ENCODE peak calls at places on chromosomes 7 and 10, in five cellular contexts. Y is astrocyte; A is MM.1S; M is M059J; F is activated gamma-delta T cell treated with anti-CD3 and anti-CD28 coated beads, Interleukin-2, amount 50 U/mL, for 16 hours. D is an unnamed sample.

GRCh38 chr7:104552102-104552501 is 223.7 kb downstream of the LHFPL3 start:
- DNase-seq in M (peak; percentile 38), F (no peak), A (peak; percentile 65), Y (peak; percentile 2), D (peak; percentile 60)

GRCh38 chr7:149662591-149663095 is 110.7 kb downstream of the ZNF467 start:
- DNase-seq in Y (no peak), F (peak; percentile 33), A (peak; percentile 85), M (no peak), D (peak; percentile 91)

GRCh38 chr7:78095549-78095948 is 297.0 kb downstream of the PHTF2 start:
- DNase-seq in F (no peak), Y (peak; percentile 86), A (no peak), M (peak; percentile 81), D (no peak)

GRCh38 chr7:84190016-84190705 is 4.4 kb downstream of the SEMA3A start:
- DNase-seq in F (no peak), M (peak; percentile 27), A (no peak), Y (peak; percentile 46), D (no peak)

GRCh38 chr10:110350812-110351211 is 46.1 kb upstream of the SMNDC1 start:
- DNase-seq in Y (peak; percentile 90), M (no peak), A (no peak), F (no peak), D (no peak)

GRCh38 chr10:128803790-128804189 is 663.3 kb upstream of the MGMT start:
- DNase-seq in Y (no peak), M (no peak), A (no peak), F (no peak), D (no peak)

GRCh38 chr7:85184599-85185354 is 2.1 kb downstream of the SEMA3D start:
- DNase-seq in Y (peak; percentile 36), A (no peak), F (no peak), M (peak; percentile 81), D (no peak)

GRCh38 chr7:133051066-133051465 is 30.8 kb downstream of the CHCHD3 start:
- DNase-seq in Y (peak; percentile 13), M (peak; percentile 5), A (peak; percentile 18), F (no peak), D (peak; percentile 70)

GRCh38 chr7:1691601-1692499 is 21.8 kb downstream of the ELFN1 start:
- DNase-seq in Y (peak; percentile 46), F (no peak), A (no peak), M (peak; percentile 96), D (no peak)

GRCh38 chr10:48416584-48417232 is 110.2 kb downstream of the MAPK8 start:
- DNase-seq in F (no peak), A (no peak), Y (peak; percentile 42), M (no peak), D (no peak)

GRCh38 chr7:127251458-127252379 is 1.0 kb downstream of the GRM8 start:
- DNase-seq in Y (no peak), F (no peak), A (peak; percentile 61), M (peak; percentile 3), D (no peak)

GRCh38 chr10:74542077-74542476 is 284.3 kb upstream of the KAT6B start:
- DNase-seq in A (no peak), M (peak; percentile 40), F (no peak), Y (peak; percentile 47), D (no peak)

GRCh38 chr10:31761156-31761555 is 167.5 kb downstream of the ARHGAP12 start:
- DNase-seq in Y (no peak), M (no peak), A (no peak), F (no peak), D (no peak)

D was measured in K562.